ENCODE peak calls at places on chromosomes 13 and 19, in nine cellular contexts. V, G, W, Y, P, K, X, J and U are unnamed samples.

GRCh38 chr13:46665630-46666482 is 112.9 kb downstream of the LRCH1 start:
- DNase-seq in P (no peak), W (no peak), V (no peak), G (no peak), Y (no peak), J (peak; percentile 42), X (no peak), K (no peak), U (no peak)

GRCh38 chr19:289651-290538 is 1.3 kb downstream of the PLPP2 start:
- DNase-seq in J (peak; percentile 92), P (no peak), V (no peak), X (no peak), W (no peak), K (no peak), Y (no peak), G (peak; percentile 88), U (peak; percentile 88)

GRCh38 chr19:5623397-5624153 is 692 bp downstream of the SAFB start:
- DNase-seq in P (no peak), J (no peak), W (no peak), Y (no peak), G (no peak), X (no peak), K (no peak), V (no peak), U (peak; percentile 52)

GRCh38 chr19:5996102-5996501 is 18.2 kb upstream of the RANBP3 start:
- DNase-seq in K (no peak), V (no peak), G (peak; percentile 64), X (no peak), W (no peak), P (no peak), Y (no peak), J (no peak), U (no peak)

GRCh38 chr13:19062801-19063200 is 118.8 kb downstream of the TUBA3C start:
- DNase-seq in W (no peak), Y (no peak), K (no peak), J (no peak), V (no peak), G (no peak), P (no peak), X (no peak), U (no peak)

GRCh38 chr13:30763786-30764440 is 28.6 kb downstream of the ALOX5AP start:
- DNase-seq in X (no peak), J (peak; percentile 38), G (no peak), Y (no peak), V (no peak), K (no peak), P (no peak), W (no peak), U (no peak)

GRCh38 chr13:51397262-51397933 is 55.4 kb downstream of the INTS6 start:
- DNase-seq in W (no peak), Y (no peak), P (no peak), X (peak; percentile 81), K (peak; percentile 2), V (no peak), J (no peak), G (no peak), U (peak; percentile 2)

GRCh38 chr19:55283548-55284393 is at the start of gene BRSK1:
- DNase-seq in Y (peak; percentile 73), K (no peak), X (no peak), G (peak; percentile 87), J (no peak), V (peak; percentile 83), W (peak; percentile 34), P (peak; percentile 73), U (peak; percentile 96)

GRCh38 chr19:21466627-21467026 is 38.8 kb upstream of the ZNF429 start:
- DNase-seq in G (no peak), K (no peak), V (no peak), P (no peak), J (no peak), W (no peak), Y (no peak), X (no peak), U (no peak)

GRCh38 chr19:21462540-21462939 is 42.9 kb upstream of the ZNF429 start:
- DNase-seq in P (no peak), Y (no peak), X (no peak), V (no peak), K (no peak), G (no peak), W (no peak), J (no peak), U (no peak)

GRCh38 chr19:21460686-21461085 is 44.7 kb upstream of the ZNF429 start:
- DNase-seq in K (no peak), W (no peak), Y (no peak), P (no peak), J (no peak), G (no peak), V (no peak), X (no peak), U (no peak)

GRCh38 chr19:21468791-21469190 is 36.6 kb upstream of the ZNF429 start:
- DNase-seq in Y (no peak), J (no peak), W (no peak), P (no peak), V (no peak), X (no peak), G (no peak), K (no peak), U (peak; percentile 55)

DNA sequence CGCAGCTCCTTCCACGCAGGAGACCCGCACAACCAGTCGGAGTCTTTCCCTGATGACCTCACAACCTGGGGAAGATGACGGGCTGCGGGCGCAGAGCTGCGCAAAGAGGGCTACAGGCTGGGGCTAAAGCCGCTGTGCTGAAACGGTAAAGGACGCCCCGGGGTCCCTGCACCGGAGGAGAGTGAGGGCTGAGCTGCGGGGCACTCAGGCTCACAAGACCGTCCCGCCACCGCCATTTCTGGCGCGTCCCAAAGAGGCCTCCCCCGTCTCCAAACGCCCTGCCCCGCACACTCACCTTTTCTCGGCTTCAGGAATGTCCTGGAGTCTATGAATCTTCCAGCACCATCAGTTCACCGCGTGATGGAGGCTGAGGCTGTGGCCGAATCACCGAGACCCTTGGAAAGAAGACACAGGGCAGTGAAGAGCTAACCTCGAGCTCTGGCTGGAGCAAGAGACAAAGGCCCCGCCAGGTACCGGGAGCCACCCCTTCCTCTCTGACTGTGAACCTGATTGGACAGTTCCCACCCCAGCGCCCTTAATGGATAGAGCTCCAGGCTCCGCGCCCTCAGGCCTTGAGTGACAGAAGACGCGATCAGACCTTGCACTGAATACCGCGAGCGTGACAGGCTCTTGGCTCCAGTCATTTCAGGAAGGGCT is 41.8 kb upstream of the ZNF429 start:
- DNase-seq in K (no peak), J (no peak), X (no peak), Y (no peak), G (no peak), V (no peak), W (peak; percentile 17), P (peak; percentile 50), U (peak; percentile 96)
- H3K4me3 ChIP-seq in K (peak overlapping the region; percentile 57), J (no peak overlapping the region), X (peak overlapping the region; percentile 5), Y (no peak overlapping the region), G (peak overlapping the region; percentile 45), V (no peak overlapping the region), W (peak overlapping the region; percentile 50), P (peak overlapping the region; percentile 53), U (peak overlapping the region; percentile 86)

GRCh38 chr13:44312131-44312530 is 61.5 kb upstream of the SERP2 start:
- DNase-seq in G (no peak), J (no peak), W (no peak), Y (no peak), X (no peak), V (no peak), K (no peak), P (no peak), U (no peak)

GRCh38 chr13:44313674-44314073 is 60.0 kb upstream of the SERP2 start:
- DNase-seq in Y (no peak), P (no peak), K (no peak), W (no peak), X (peak; percentile 58), G (no peak), J (peak; percentile 99), V (no peak), U (no peak)

GRCh38 chr13:44311011-44311481 is 62.6 kb upstream of the SERP2 start:
- DNase-seq in J (peak; percentile 99), V (no peak), X (no peak), K (no peak), P (no peak), G (no peak), W (no peak), Y (no peak), U (no peak)

GRCh38 chr13:44309771-44310767 is 63.6 kb upstream of the SERP2 start:
- DNase-seq in J (peak; percentile 76), K (no peak), W (no peak), G (no peak), P (peak; percentile 75), V (no peak), Y (no peak), X (no peak), U (no peak)

DNA sequence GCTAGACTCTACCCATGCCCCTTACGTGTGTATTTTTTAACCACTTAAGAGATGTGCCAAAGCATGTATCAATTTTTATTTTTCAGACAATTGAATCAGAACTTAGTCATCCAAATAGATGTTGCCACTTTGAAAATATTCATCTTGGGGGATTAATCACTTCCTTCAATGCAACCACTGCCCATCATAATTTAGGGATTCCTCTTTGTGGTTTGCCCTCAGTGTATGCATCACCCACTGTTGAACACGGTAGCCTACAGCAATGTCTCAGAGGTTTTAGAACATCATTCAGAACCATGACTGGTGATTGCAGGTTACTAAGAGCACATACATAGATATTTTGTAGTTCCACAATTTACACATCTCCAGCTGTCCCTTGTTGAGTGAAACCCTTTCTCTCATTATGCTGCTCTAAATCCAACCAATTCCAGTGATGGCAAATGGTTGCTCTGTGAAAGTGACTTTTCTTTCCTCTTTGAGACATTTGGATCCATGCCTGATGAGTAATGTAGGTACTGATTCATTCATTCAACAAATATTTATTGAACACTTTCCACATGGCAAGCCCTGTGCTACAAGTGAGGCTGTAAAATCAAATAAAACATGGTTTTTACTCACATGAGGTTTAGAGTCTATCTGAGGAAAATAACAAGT is 60.6 kb upstream of the SERP2 start:
- DNase-seq in J (peak; percentile 99), K (no peak), W (no peak), Y (no peak), P (no peak), X (peak; percentile 65), V (no peak), G (no peak), U (no peak)
- H3K4me3 ChIP-seq in J (no peak overlapping the region), K (no peak overlapping the region), W (no peak overlapping the region), Y (no peak overlapping the region), P (no peak overlapping the region), X (no peak overlapping the region), V (no peak overlapping the region), G (no peak overlapping the region), U (no peak overlapping the region)

DNA sequence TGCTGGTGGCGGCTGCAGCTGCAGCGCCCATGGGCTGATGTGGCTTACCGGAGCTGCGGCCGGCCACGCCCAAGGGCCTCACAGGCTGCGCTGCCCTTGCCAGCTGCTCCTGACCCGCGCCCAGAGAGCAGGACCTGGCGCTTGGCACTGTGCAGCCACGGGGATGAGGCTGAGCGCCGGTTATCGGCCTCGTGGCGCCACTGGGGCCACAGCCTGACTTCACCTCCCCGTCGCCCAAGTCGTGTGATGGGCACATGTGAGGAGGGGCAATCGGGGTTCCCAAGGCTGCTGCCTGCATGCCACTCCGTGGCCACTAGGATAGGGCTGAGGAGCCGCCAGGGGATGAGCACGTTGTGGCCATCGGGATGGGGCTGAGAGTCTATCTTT is 77.2 kb upstream of the PABPC3 start:
- DNase-seq in P (no peak), K (no peak), Y (no peak), G (no peak), W (no peak), X (no peak), V (no peak), J (no peak), U (peak; percentile 56)
- H3K4me3 ChIP-seq in P (peak overlapping the region; percentile 44), K (peak overlapping the region; percentile 44), Y (no peak overlapping the region), G (no peak overlapping the region), W (no peak overlapping the region), X (no peak overlapping the region), V (peak overlapping the region; percentile 44), J (no peak overlapping the region), U (peak overlapping the region; percentile 37)

DNA sequence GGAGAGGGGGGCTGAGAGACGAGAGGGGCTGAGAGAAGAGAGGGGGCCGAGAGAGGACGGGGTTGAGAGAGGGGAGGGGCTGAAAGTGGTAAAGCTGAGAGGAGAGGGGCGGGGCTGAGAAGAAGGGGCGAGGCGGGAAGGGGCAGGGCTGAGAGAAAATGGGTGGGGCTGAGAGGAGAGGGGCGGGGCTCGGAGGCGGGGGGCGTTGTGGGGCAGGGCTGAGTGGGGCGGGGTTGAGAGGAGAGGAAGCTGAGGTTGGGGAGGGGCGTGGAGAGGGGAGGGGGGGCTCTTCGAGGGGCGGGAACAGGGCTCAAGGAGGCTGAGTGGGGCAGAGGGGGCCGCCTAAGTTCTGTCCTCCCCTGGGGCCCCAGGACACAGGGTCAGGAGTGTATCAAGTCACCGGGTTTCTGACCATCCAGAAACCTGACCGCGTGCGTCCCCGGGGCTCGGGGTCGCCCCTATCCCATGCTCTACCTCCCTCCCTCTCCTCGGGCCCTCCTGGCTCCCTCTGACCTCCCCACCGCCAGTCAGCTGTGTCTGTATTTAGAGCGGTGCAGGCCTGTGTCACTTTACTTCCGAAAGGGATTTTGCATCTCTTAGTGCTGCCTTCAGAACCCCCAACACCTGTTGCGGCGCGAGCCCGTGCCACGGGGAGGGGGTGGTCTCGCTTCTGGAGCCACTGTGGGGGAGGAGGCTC is 38.6 kb upstream of the SEMA6B start:
- DNase-seq in X (no peak), V (no peak), K (no peak), Y (no peak), P (peak; percentile 28), J (peak; percentile 8), W (peak; percentile 61), G (peak; percentile 71), U (peak; percentile 98)
- H3K4me3 ChIP-seq in X (peak overlapping the region; percentile 23), V (no peak overlapping the region), K (peak overlapping the region; percentile 35), Y (no peak overlapping the region), P (no peak overlapping the region), J (no peak overlapping the region), W (no peak overlapping the region), G (no peak overlapping the region), U (peak overlapping the region; percentile 63)